ENCODE peak calls at places on chromosomes 5 and 9, in five cellular contexts. B, C, R, H and I are unnamed samples.

GRCh38 chr5:89769975-89770374 is 639.6 kb downstream of the CETN3 start:
- DNase-seq in B (no peak), C (no peak), R (no peak), H (no peak), I (no peak)

GRCh38 chr5:107542428-107542827 is 128.3 kb downstream of the EFNA5 start:
- DNase-seq in B (no peak), C (peak), R (peak), H (peak), I (peak)

GRCh38 chr9:136045595-136046554 is 49.2 kb downstream of the NACC2 start:
- DNase-seq in B (no peak), C (no peak), R (peak), H (no peak), I (no peak)

GRCh38 chr5:67248703-67249589 is 52.3 kb upstream of the CD180 start:
- DNase-seq in B (no peak), C (no peak), R (no peak), H (no peak), I (no peak)

GRCh38 chr9:5563886-5564285 is 53.6 kb downstream of the PDCD1LG2 start:
- DNase-seq in B (no peak), C (no peak), R (no peak), H (no peak), I (no peak)

GRCh38 chr9:93635186-93636107 is 59.1 kb downstream of the PHF2 start:
- DNase-seq in B (no peak), C (no peak), R (peak), H (no peak), I (no peak)

GRCh38 chr5:627840-628239 is 15.7 kb downstream of the CEP72 start:
- DNase-seq in B (no peak), C (no peak), R (peak), H (no peak), I (no peak)

GRCh38 chr5:43555895-43556606 is 826 bp downstream of the PAIP1 start:
- DNase-seq in B (no peak), C (peak), R (peak), H (no peak), I (peak)

GRCh38 chr9:134205636-134206316 is 41.4 kb upstream of the RNU6ATAC start:
- DNase-seq in B (no peak), C (no peak), R (peak), H (no peak), I (peak)

GRCh38 chr9:133135193-133135745 is 14.2 kb upstream of the RALGDS start:
- DNase-seq in B (no peak), C (peak), R (peak), H (no peak), I (no peak)

GRCh38 chr9:74724317-74724716 is 163.4 kb downstream of the TRPM6 start:
- DNase-seq in B (no peak), C (no peak), R (no peak), H (no peak), I (no peak)

GRCh38 chr5:67983251-67983941 is 232.2 kb upstream of the PIK3R1 start:
- DNase-seq in B (no peak), C (no peak), R (no peak), H (no peak), I (no peak)

GRCh38 chr5:89728750-89729149 is 680.8 kb downstream of the CETN3 start:
- DNase-seq in B (no peak), C (peak), R (peak), H (no peak), I (no peak)

GRCh38 chr5:149708981-149709594 is 21.0 kb upstream of the PPARGC1B start:
- DNase-seq in B (no peak), C (no peak), R (no peak), H (no peak), I (no peak)

GRCh38 chr9:34993502-34994428 is 4.2 kb downstream of the DNAJB5 start:
- DNase-seq in B (no peak), C (peak), R (peak), H (no peak), I (no peak)

GRCh38 chr5:139473565-139473964 is 2.8 kb downstream of the SMIM33 start:
- DNase-seq in B (no peak), C (no peak), R (no peak), H (no peak), I (no peak)

GRCh38 chr5:74892921-74893320 is 26.7 kb upstream of the FAM169A start:
- DNase-seq in B (no peak), C (no peak), R (no peak), H (no peak), I (no peak)

GRCh38 chr5:42217791-42218190 is 205.4 kb upstream of the GHR start:
- DNase-seq in B (no peak), C (no peak), R (no peak), H (no peak), I (no peak)

GRCh38 chr9:87534957-87535356 is 37.3 kb downstream of the DAPK1 start:
- DNase-seq in B (no peak), C (no peak), R (no peak), H (no peak), I (no peak)

GRCh38 chr5:21646469-21646868 is 1206.7 kb downstream of the CDH12 start:
- DNase-seq in B (no peak), C (no peak), R (no peak), H (no peak), I (no peak)

GRCh38 chr9:113011911-113012381 is at the start of gene ZNF883:
- DNase-seq in B (peak), C (peak), R (peak), H (no peak), I (no peak)

GRCh38 chr5:169701910-169702451 is 64.9 kb downstream of the DOCK2 start:
- DNase-seq in B (no peak), C (no peak), R (no peak), H (no peak), I (no peak)

GRCh38 chr5:140128376-140128775 is 2.6 kb downstream of the IGIP start:
- DNase-seq in B (no peak), C (no peak), R (no peak), H (no peak), I (no peak)

GRCh38 chr5:148515460-148515859 is 131.7 kb downstream of the FBXO38 start:
- DNase-seq in B (no peak), C (no peak), R (no peak), H (no peak), I (no peak)

GRCh38 chr5:181205735-181206401 is 872 bp upstream of the TRIM7 start:
- DNase-seq in B (no peak), C (no peak), R (peak), H (no peak), I (no peak)

GRCh38 chr9:133448487-133448972 is 11.2 kb upstream of the CACFD1 start:
- DNase-seq in B (no peak), C (no peak), R (no peak), H (no peak), I (peak)

GRCh38 chr5:60335913-60336312 is 364.1 kb downstream of the DEPDC1B start:
- DNase-seq in B (no peak), C (no peak), R (no peak), H (no peak), I (no peak)

GRCh38 chr9:2448193-2448738 is 173.3 kb upstream of the VLDLR start:
- DNase-seq in B (no peak), C (no peak), R (no peak), H (no peak), I (no peak)

GRCh38 chr5:143618146-143618545 is 193.8 kb upstream of the HMHB1 start:
- DNase-seq in B (no peak), C (no peak), R (no peak), H (no peak), I (no peak)

GRCh38 chr5:42858031-42858643 is 46.4 kb upstream of the SELENOP start:
- DNase-seq in B (no peak), C (no peak), R (no peak), H (no peak), I (no peak)

GRCh38 chr5:89313804-89314588 is 431.0 kb upstream of the MEF2C start:
- DNase-seq in B (no peak), C (no peak), R (no peak), H (peak), I (no peak)

GRCh38 chr5:111762895-111763294 is 5.9 kb upstream of the NREP start:
- DNase-seq in B (no peak), C (no peak), R (no peak), H (no peak), I (no peak)

GRCh38 chr9:127729522-127730256 is 5.4 kb downstream of the TOR2A start:
- DNase-seq in B (no peak), C (no peak), R (no peak), H (no peak), I (no peak)

GRCh38 chr9:126478216-126478981 is 135.3 kb upstream of the LMX1B start:
- DNase-seq in B (no peak), C (no peak), R (no peak), H (no peak), I (peak)
- TF ChIP-seq CTCF in B (no peak), C (no peak), R (no peak), H (no peak), I (no peak)

DNA sequence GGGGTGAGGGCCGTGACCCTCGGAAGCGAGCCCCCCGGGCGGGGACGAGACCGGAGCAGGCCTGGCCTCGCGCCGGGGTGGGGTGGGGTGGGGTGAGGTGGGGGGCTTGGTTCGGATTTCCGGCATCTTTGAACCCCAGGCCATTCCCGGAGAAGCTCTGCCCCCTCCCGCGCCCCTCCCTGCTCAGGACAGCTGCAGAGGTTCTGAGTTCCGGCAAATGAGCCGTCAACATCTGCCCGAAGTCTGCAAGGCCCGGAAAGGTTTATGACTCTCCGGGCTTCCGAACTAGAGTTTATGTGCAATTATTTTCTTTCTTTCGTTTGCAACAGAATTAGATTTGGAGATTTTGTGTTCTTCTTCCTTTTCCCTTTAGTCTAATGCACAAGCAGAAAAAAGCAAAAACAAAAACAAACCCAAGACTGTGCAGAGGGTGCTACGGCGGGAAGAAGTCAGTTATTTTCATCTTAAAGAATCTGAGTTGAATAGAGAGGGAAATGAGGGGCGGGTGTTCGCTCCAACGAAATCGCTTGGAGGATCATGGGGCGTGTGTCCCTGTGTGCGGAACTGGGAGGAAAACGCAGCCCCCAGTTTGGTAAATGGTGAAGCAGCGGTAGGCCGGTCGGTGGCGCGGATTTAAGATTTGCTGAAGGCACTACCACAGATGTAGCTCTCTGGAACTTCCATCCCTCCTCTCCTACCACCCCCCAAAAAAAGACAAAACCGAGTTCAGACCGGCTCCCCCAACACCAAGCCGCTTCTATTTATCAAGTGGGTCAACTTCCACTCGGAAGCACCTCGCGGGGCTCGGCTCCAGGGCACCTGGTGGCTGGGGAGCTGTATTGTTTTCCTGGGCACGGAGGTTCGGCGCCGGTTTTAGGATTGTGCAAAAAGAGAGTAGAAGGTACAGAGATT is 4.8 kb downstream of the LHX2 start:
- DNase-seq in B (no peak), C (no peak), R (no peak), H (no peak), I (no peak)
- H3K27ac ChIP-seq in B (no peak), C (no peak), R (no peak), H (no peak), I (no peak)

GRCh38 chr9:131308906-131309305 is 19.4 kb downstream of the PLPP7 start:
- DNase-seq in B (no peak), C (no peak), R (no peak), H (no peak), I (no peak)

GRCh38 chr9:131312822-131313770 is 23.6 kb downstream of the PLPP7 start:
- DNase-seq in B (no peak), C (no peak), R (no peak), H (no peak), I (no peak)

GRCh38 chr9:131309526-131310276 is 20.2 kb downstream of the PLPP7 start:
- DNase-seq in B (no peak), C (no peak), R (no peak), H (no peak), I (no peak)

GRCh38 chr9:131312246-131312645 is 22.7 kb downstream of the PLPP7 start:
- DNase-seq in B (no peak), C (no peak), R (no peak), H (no peak), I (no peak)

GRCh38 chr9:131310833-131311554 is 21.5 kb downstream of the PLPP7 start:
- DNase-seq in B (no peak), C (no peak), R (no peak), H (no peak), I (no peak)
- TF ChIP-seq POLR2A in B (no peak), C (no peak), R (no peak), H (peak), I (no peak)

GRCh38 chr5:126536874-126537273 is 58.1 kb downstream of the ALDH7A1 start:
- DNase-seq in B (no peak), C (no peak), R (no peak), H (no peak), I (no peak)
- TF ChIP-seq CTCF in B (no peak), C (no peak), R (peak), H (no peak), I (peak)

DNA sequence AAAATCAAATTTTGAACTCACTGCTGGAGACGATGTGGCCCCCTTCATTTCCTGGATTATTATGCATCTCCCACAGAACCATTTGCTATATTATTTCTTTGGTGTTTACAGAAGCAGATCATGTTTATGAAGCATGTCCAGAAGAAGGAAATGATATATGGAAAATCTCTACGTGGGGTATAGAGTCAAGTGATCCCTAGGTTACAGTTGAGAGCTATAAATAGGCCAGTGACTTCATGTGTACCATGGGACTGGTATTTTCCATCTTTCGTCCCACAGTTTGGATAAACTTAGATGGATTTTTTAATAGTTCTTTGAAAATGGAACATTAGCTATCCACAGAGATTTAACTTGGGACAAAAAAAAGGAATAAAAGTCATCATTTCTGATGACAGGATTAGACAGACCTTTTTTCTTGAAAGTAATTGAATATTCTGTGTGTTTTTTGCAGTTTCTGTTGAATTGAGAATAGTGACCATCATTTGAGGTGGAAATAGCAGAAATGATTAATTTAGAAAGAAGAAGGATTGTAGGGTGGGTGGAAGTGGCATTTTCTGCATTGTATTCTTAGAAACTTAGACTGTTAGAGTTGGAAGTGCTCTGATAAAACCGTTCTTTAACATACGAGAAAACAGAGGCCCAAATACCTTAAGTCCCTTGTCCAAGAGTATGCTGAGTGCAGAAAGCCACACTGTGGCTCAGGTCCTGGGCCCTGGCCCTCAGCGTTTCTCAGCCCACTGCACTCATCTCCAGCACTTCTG is 136.4 kb downstream of the PIP5K1B start:
- DNase-seq in B (no peak), C (no peak), R (no peak), H (no peak), I (no peak)
- H3K27ac ChIP-seq in B (no peak), C (no peak), R (no peak), H (no peak), I (no peak)

DNA sequence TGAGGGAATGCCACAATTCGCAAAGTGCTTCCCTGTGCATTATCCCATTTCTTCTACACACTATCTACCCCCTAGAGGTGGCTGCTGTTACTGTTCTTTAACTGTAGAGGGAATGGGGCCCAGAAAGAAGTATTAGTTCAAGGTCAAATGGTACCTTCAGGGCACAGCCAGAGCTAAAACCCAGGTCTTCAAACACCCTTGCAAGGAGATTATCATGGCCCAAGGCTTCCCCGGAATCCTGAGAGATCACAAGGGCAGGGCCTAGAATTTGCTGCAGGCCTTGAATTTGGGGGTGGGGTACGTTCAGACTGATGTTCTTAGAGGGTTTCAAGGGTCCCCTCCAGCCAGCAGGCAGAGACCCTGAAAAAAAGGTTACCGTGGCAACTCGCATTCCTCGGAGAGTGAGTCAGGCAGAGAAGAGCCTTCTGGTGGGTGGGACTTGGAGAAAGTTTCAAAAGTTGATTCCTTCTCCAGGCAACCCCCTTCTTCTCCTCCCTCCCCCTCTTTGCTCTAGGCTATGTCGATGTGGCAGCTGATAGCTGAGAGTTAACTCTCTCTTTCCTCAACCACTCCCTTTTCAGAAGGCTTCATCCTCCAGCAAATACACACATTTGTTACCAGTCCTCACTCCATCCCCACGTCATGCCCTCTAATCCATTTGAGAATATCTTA is 1.9 kb downstream of the SPARC start:
- DNase-seq in B (peak), C (no peak), R (peak), H (no peak), I (no peak)
- TF ChIP-seq POLR2A in B (no peak), C (peak), R (peak), H (no peak), I (no peak)

GRCh38 chr9:22035591-22036011 is 26.5 kb upstream of the CDKN2B start:
- DNase-seq in B (no peak), C (no peak), R (no peak), H (no peak), I (no peak)

GRCh38 chr9:22039258-22039657 is 30.2 kb upstream of the CDKN2B start:
- DNase-seq in B (no peak), C (no peak), R (no peak), H (no peak), I (no peak)

GRCh38 chr9:22040760-22041159 is 31.7 kb upstream of the CDKN2B start:
- DNase-seq in B (no peak), C (no peak), R (no peak), H (no peak), I (no peak)

GRCh38 chr9:22036866-22037626 is 27.9 kb upstream of the CDKN2B start:
- DNase-seq in B (no peak), C (no peak), R (no peak), H (no peak), I (no peak)

DNA sequence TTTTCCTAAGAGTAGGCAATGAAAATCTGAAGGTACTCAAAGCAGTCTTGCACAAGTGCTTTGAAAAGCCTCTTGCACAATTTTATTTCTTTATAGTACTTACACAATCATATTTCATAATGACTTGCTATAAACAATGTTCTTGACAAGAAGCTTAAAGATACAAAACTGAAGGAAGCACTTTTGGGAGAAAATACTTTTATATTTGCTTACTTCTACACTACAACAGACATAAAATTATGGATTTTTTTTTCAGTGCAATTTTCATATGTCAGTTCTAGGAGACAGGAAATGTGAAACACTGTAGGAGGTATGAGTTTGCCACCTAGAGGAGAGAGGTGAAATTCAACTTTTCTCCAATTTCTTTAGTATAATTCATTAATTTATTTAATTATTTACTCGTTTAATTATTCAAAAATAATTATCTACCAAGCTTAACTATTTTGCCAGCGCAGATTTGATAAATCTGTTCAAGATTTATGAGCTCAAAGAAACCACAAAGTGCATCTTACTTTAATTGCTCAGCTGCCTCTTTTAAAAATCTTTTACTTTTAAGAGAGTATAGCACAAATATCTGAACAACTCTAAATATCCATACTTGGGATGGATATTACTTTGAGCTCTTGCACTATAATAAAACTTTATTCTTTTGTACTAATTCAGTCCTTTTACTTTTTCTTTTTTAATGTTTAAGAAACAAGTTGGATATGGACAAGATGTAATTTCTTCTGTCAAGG is 29.0 kb upstream of the CDKN2B start:
- DNase-seq in B (no peak), C (no peak), R (no peak), H (no peak), I (no peak)
- TF ChIP-seq CTCF in B (no peak), C (no peak), R (peak), H (peak), I (peak)

GRCh38 chr5:172146748-172147092 is 41.3 kb downstream of the STK10 start:
- DNase-seq in B (no peak), C (no peak), R (no peak), H (no peak), I (no peak)

GRCh38 chr5:172149073-172149472 is 39.0 kb downstream of the STK10 start:
- DNase-seq in B (no peak), C (no peak), R (no peak), H (no peak), I (no peak)

GRCh38 chr5:172147857-172148256 is 40.2 kb downstream of the STK10 start:
- DNase-seq in B (no peak), C (no peak), R (no peak), H (no peak), I (no peak)

GRCh38 chr5:172145870-172146747 is 41.9 kb downstream of the STK10 start:
- DNase-seq in B (no peak), C (no peak), R (no peak), H (no peak), I (no peak)

GRCh38 chr5:172148381-172148780 is 39.6 kb downstream of the STK10 start:
- DNase-seq in B (no peak), C (no peak), R (no peak), H (no peak), I (no peak)
- H3K27ac ChIP-seq in B (no peak), C (no peak), R (no peak), H (no peak), I (no peak)

GRCh38 chr5:154163327-154163997 is 27.1 kb upstream of the GALNT10 start:
- DNase-seq in B (no peak), C (no peak), R (no peak), H (no peak), I (no peak)
- TF ChIP-seq POLR2A in B (no peak), C (no peak), R (no peak), H (no peak), I (no peak)